ENCODE peak calls at places on chromosomes 16 and 17, in four cellular contexts. One of them, this sample, is unnamed.
A peak's percentile ranks its signal among the peaks of the same experiment; 100 is the strongest.

GRCh38 chr16:3472878-3473595 is 22.3 kb downstream of the C16orf90 start:
- DNase-seq in K562: no peak
- DNase-seq in GM12878: no peak
- DNase-seq in HCT116: no peak
- DNase-seq in this sample: no peak

GRCh38 chr16:46833465-46833810 is 2.5 kb upstream of the C16orf87 start:
- DNase-seq in K562: no peak
- DNase-seq in GM12878: no peak
- DNase-seq in HCT116: no peak
- DNase-seq in this sample: no peak

GRCh38 chr17:78736526-78737079 is 45.5 kb downstream of the CYTH1 start:
- DNase-seq in K562: peak; percentile 71
- DNase-seq in GM12878: no peak
- DNase-seq in HCT116: peak; percentile 90
- DNase-seq in this sample: peak; percentile 58

GRCh38 chr16:79081292-79082066 is 519.1 kb downstream of the MAF start:
- DNase-seq in K562: no peak
- DNase-seq in GM12878: no peak
- DNase-seq in HCT116: no peak
- DNase-seq in this sample: no peak

GRCh38 chr16:85490971-85491771 is 122.0 kb upstream of the GSE1 start:
- DNase-seq in K562: peak; percentile 81
- DNase-seq in GM12878: no peak
- DNase-seq in HCT116: peak; percentile 31
- DNase-seq in this sample: peak; percentile 76

GRCh38 chr16:67428146-67428731 is 2.7 kb upstream of the HSD11B2 start:
- DNase-seq in K562: peak; percentile 83
- DNase-seq in GM12878: no peak
- DNase-seq in HCT116: peak; percentile 42
- DNase-seq in this sample: peak; percentile 94

GRCh38 chr17:28912281-28912937 is 9.5 kb upstream of the DHRS13 start:
- DNase-seq in K562: peak; percentile 92
- DNase-seq in GM12878: no peak
- DNase-seq in HCT116: no peak
- DNase-seq in this sample: peak; percentile 51

GRCh38 chr16:89695086-89695874 is 6.2 kb downstream of the SPATA2L start:
- DNase-seq in K562: no peak
- DNase-seq in GM12878: no peak
- DNase-seq in HCT116: no peak
- DNase-seq in this sample: no peak

GRCh38 chr17:22090263-22090935 is 398.1 kb downstream of the KCNJ18 start:
- DNase-seq in K562: peak; percentile 93
- DNase-seq in GM12878: no peak
- DNase-seq in HCT116: no peak
- DNase-seq in this sample: no peak

GRCh38 chr16:57799619-57800212 is 2.6 kb downstream of the KIFC3 start:
- DNase-seq in K562: peak; percentile 54
- DNase-seq in GM12878: no peak
- DNase-seq in HCT116: no peak
- DNase-seq in this sample: no peak

GRCh38 chr16:30867747-30868146 is 26.1 kb downstream of the BCL7C start:
- DNase-seq in K562: peak; percentile 36
- DNase-seq in GM12878: no peak
- DNase-seq in HCT116: no peak
- DNase-seq in this sample: peak; percentile 52

GRCh38 chr17:6069611-6070279 is 434 bp upstream of the WSCD1 start:
- DNase-seq in K562: no peak
- DNase-seq in GM12878: no peak
- DNase-seq in HCT116: no peak
- DNase-seq in this sample: peak; percentile 21

GRCh38 chr17:76089680-76090516 is 10.9 kb downstream of the ZACN start:
- DNase-seq in K562: no peak
- DNase-seq in GM12878: no peak
- DNase-seq in HCT116: no peak
- DNase-seq in this sample: no peak

GRCh38 chr17:15966183-15966878 is 21.4 kb downstream of the ADORA2B start:
- DNase-seq in K562: no peak
- DNase-seq in GM12878: no peak
- DNase-seq in HCT116: no peak
- DNase-seq in this sample: peak; percentile 96

GRCh38 chr17:14346801-14347200 is 45.9 kb downstream of the HS3ST3B1 start:
- DNase-seq in K562: no peak
- DNase-seq in GM12878: no peak
- DNase-seq in HCT116: no peak
- DNase-seq in this sample: no peak

GRCh38 chr16:23755484-23755809 is 621 bp downstream of the CHP2 start:
- DNase-seq in K562: no peak
- DNase-seq in GM12878: no peak
- DNase-seq in HCT116: no peak
- DNase-seq in this sample: no peak

GRCh38 chr16:15976929-15977637 is 27.7 kb downstream of the ABCC1 start:
- DNase-seq in K562: no peak
- DNase-seq in GM12878: no peak
- DNase-seq in HCT116: no peak
- DNase-seq in this sample: no peak

GRCh38 chr17:73318861-73319260 is 7.1 kb upstream of the CDC42EP4 start:
- DNase-seq in K562: peak; percentile 54
- DNase-seq in GM12878: no peak
- DNase-seq in HCT116: no peak
- DNase-seq in this sample: no peak

GRCh38 chr16:79757163-79757562 is 156.6 kb upstream of the MAF start:
- DNase-seq in K562: peak; percentile 60
- DNase-seq in GM12878: no peak
- DNase-seq in HCT116: no peak
- DNase-seq in this sample: no peak

GRCh38 chr16:81480856-81481821 is 36.5 kb downstream of the CMIP start:
- DNase-seq in K562: peak; percentile 91
- DNase-seq in GM12878: peak; percentile 97
- DNase-seq in HCT116: no peak
- DNase-seq in this sample: no peak

GRCh38 chr16:70670175-70670574 is 15.7 kb downstream of the MTSS2 start:
- DNase-seq in K562: no peak
- DNase-seq in GM12878: no peak
- DNase-seq in HCT116: no peak
- DNase-seq in this sample: no peak

GRCh38 chr16:88585269-88585668 is 15.1 kb downstream of the ZC3H18 start:
- DNase-seq in K562: no peak
- DNase-seq in GM12878: no peak
- DNase-seq in HCT116: no peak
- DNase-seq in this sample: no peak

GRCh38 chr17:69434164-69434579 is 19.7 kb downstream of the MAP2K6 start:
- DNase-seq in K562: no peak
- DNase-seq in GM12878: no peak
- DNase-seq in HCT116: no peak
- DNase-seq in this sample: no peak

GRCh38 chr16:89275837-89276720 is 58.6 kb downstream of the ZNF778 start:
- DNase-seq in K562: no peak
- DNase-seq in GM12878: no peak
- DNase-seq in HCT116: no peak
- DNase-seq in this sample: no peak

GRCh38 chr17:1324201-1324750 is 44.8 kb downstream of the TRARG1 start:
- DNase-seq in K562: peak; percentile 89
- DNase-seq in GM12878: no peak
- DNase-seq in HCT116: no peak
- DNase-seq in this sample: no peak

DNA sequence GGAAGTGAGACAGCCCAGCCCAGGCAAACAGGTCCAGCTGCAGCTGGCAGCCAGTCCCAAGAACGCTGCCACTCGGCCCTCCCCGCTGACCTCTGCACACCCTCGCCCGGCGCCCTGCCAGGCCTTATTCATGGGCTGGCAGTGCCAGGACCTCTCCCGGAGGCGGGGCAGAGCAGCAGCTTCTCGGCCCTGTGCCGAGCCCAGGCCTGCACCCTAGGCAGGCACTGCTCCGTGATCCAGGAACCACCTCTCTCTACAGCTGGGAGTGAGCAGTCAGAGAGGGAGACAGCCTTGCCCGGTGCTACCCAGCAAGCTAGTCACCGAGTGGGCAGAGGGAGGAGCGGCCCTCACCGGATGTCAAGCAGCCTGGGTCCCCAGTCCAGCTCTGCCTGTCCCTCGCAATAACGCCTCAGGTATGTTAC is 79.9 kb upstream of the CBX4 start:
- DNase-seq in K562: no peak
- DNase-seq in GM12878: no peak
- DNase-seq in HCT116: no peak
- DNase-seq in this sample: peak; percentile 0
- TF ChIP-seq REST in K562: no peak
- TF ChIP-seq REST in GM12878: no peak
- TF ChIP-seq REST in HCT116: no peak
- TF ChIP-seq REST in this sample: no peak

GRCh38 chr17:82272495-82273326 is 789 bp downstream of the CSNK1D start:
- DNase-seq in K562: peak; percentile 70
- DNase-seq in GM12878: no peak
- DNase-seq in HCT116: no peak
- DNase-seq in this sample: peak; percentile 48
- TF ChIP-seq EZH2 in K562: no peak
- TF ChIP-seq EZH2 in GM12878: no peak
- TF ChIP-seq EZH2 in HCT116: no peak
- TF ChIP-seq EZH2 in this sample: no peak

GRCh38 chr16:29653436-29653835 is 9.6 kb upstream of the SPN start:
- DNase-seq in K562: no peak
- DNase-seq in GM12878: no peak
- DNase-seq in HCT116: no peak
- DNase-seq in this sample: no peak
- H2AFZ ChIP-seq in K562: peak overlapping the region; percentile 17
- H2AFZ ChIP-seq in GM12878: peak overlapping the region; percentile 79
- H2AFZ ChIP-seq in HCT116: no peak overlapping the region
- H2AFZ ChIP-seq in this sample: peak overlapping the region; percentile 24

DNA sequence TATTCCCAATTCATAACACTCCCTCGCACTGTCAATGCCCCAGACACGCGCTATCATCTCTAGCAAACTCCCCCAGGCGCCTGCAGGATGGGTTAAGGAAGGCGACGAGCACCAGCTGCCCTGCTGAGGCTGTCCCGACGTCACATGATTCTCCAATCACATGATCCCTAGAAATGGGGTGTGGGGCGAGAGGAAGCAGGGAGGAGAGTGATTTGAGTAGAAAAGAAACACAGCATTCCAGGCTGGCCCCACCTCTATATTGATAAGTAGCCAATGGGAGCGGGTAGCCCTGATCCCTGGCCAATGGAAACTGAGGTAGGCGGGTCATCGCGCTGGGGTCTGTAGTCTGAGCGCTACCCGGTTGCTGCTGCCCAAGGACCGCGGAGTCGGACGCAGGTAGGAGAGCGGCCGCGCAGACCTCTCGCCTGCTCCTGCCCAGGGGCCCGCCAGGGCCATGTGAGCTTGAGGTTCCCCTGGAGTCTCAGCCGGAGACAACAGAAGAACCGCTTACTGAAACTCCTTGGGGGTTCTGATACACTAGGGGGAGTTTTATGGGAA is at the start of gene GRN:
- DNase-seq in K562: peak; percentile 96
- DNase-seq in GM12878: peak; percentile 92
- DNase-seq in HCT116: peak; percentile 99
- DNase-seq in this sample: peak; percentile 100
- TF ChIP-seq REST in K562: no peak
- TF ChIP-seq REST in GM12878: no peak
- TF ChIP-seq REST in HCT116: no peak
- TF ChIP-seq REST in this sample: no peak

GRCh38 chr17:72119963-72120877 is 600 bp upstream of the SOX9 start:
- DNase-seq in K562: no peak
- DNase-seq in GM12878: no peak
- DNase-seq in HCT116: peak; percentile 64
- DNase-seq in this sample: peak; percentile 73
- TF ChIP-seq EZH2 in K562: no peak
- TF ChIP-seq EZH2 in GM12878: no peak
- TF ChIP-seq EZH2 in HCT116: no peak
- TF ChIP-seq EZH2 in this sample: peak; percentile 77

GRCh38 chr17:49576121-49576905 is 642 bp downstream of the NXPH3 start:
- DNase-seq in K562: peak; percentile 47
- DNase-seq in GM12878: no peak
- DNase-seq in HCT116: no peak
- DNase-seq in this sample: peak; percentile 82

GRCh38 chr17:49577651-49577935 is 1.9 kb downstream of the NXPH3 start:
- DNase-seq in K562: peak; percentile 57
- DNase-seq in GM12878: no peak
- DNase-seq in HCT116: no peak
- DNase-seq in this sample: no peak

GRCh38 chr17:49575524-49576120 is at the start of gene NXPH3:
- DNase-seq in K562: peak; percentile 83
- DNase-seq in GM12878: no peak
- DNase-seq in HCT116: no peak
- DNase-seq in this sample: peak; percentile 88

GRCh38 chr17:49577978-49578893 is 2.6 kb downstream of the NXPH3 start:
- DNase-seq in K562: no peak
- DNase-seq in GM12878: no peak
- DNase-seq in HCT116: no peak
- DNase-seq in this sample: no peak

DNA sequence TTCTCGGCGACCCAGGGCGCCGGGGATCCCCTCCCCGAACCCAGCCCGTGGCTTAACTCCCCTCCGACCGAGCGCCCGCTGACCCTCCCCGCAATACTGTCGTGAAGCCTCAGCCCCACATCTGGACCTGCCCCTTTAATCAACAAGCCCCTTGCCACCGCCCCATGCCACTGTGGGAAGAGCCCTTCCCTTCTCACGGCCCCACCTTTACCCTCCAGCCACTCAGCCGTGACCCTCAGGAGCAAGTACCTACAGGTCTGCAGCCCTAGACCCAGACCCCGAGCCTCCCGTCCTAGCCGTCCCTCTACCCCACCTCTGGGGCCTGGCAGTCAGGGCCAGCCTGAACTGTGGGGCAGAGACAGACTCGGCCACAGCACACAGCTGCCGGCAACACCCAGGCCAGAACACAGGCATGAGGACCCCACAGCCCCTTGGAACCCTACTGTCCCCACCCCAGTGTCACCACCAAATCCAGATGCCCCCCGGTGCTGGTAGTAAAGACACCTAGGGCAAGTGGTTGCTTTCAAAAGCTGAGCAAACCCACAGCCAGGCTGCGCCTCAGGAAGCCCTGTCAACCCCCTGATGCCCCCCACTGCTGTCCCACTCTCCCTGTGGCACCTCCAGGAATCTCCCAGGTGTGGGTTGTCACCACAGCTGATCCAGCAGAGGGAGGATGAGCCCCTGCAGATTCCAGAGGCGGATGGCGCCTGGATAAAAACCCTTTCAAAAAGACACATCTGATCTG is 1.4 kb downstream of the NXPH3 start:
- DNase-seq in K562: no peak
- DNase-seq in GM12878: no peak
- DNase-seq in HCT116: no peak
- DNase-seq in this sample: no peak
- H2AFZ ChIP-seq in K562: peak overlapping the region; percentile 82
- H2AFZ ChIP-seq in GM12878: no peak overlapping the region
- H2AFZ ChIP-seq in HCT116: no peak overlapping the region
- H2AFZ ChIP-seq in this sample: peak overlapping the region; percentile 98

GRCh38 chr17:39601758-39602532 is 5.8 kb downstream of the NEUROD2 start:
- DNase-seq in K562: no peak
- DNase-seq in GM12878: no peak
- DNase-seq in HCT116: no peak
- DNase-seq in this sample: no peak
- TF ChIP-seq REST in K562: no peak
- TF ChIP-seq REST in GM12878: no peak
- TF ChIP-seq REST in HCT116: no peak
- TF ChIP-seq REST in this sample: peak; percentile 63

This sample was measured in GM23338.